ENCODE peak calls at places on chromosomes 7 and 10, in seven cellular contexts. O, X, U, R, Q, H and D are unnamed samples.

GRCh38 chr7:143008007-143008901 is 18.7 kb downstream of the OR9A2 start:
- DNase-seq in U (peak), X (no peak), H (peak), Q (peak), O (peak), R (no peak), D (peak)

GRCh38 chr10:131961777-131962450 is 19.8 kb downstream of the BNIP3 start:
- DNase-seq in O (no peak), R (peak), Q (no peak), H (no peak), U (no peak), X (no peak), D (no peak)

GRCh38 chr10:23408330-23408976 is 30.4 kb upstream of the OTUD1 start:
- DNase-seq in Q (no peak), H (no peak), U (no peak), O (no peak), R (no peak), X (no peak), D (no peak)

GRCh38 chr10:58266826-58267712 is 625 bp downstream of the IPMK start:
- DNase-seq in H (peak), X (peak), U (peak), O (peak), Q (peak), R (no peak), D (peak)

GRCh38 chr10:7478727-7479457 is 68.1 kb upstream of the SFMBT2 start:
- DNase-seq in X (no peak), U (no peak), Q (no peak), H (no peak), O (no peak), R (no peak), D (no peak)

GRCh38 chr7:30975257-30975899 is 11.6 kb downstream of the GHRHR start:
- DNase-seq in O (no peak), H (no peak), R (no peak), Q (no peak), X (peak), U (no peak), D (no peak)

GRCh38 chr10:14365231-14365744 is 34.6 kb upstream of the FRMD4A start:
- DNase-seq in Q (no peak), U (no peak), R (no peak), X (no peak), H (no peak), O (no peak), D (no peak)

GRCh38 chr10:60266513-60266912 is 123.2 kb downstream of the ANK3 start:
- DNase-seq in H (no peak), X (no peak), Q (no peak), U (no peak), O (no peak), R (no peak), D (no peak)

GRCh38 chr7:148173296-148173695 is 417.3 kb upstream of the C7orf33 start:
- DNase-seq in H (no peak), R (peak), O (no peak), U (no peak), Q (no peak), X (no peak), D (no peak)

GRCh38 chr10:1346201-1346600 is 290.0 kb downstream of the WDR37 start:
- DNase-seq in Q (no peak), U (no peak), O (no peak), H (no peak), X (no peak), R (no peak), D (no peak)

GRCh38 chr7:140745654-140746053 is 49.1 kb downstream of the NDUFB2 start:
- DNase-seq in O (no peak), H (peak), X (no peak), R (no peak), U (no peak), Q (no peak), D (no peak)

GRCh38 chr7:133582766-133583523 is 330.1 kb downstream of the EXOC4 start:
- DNase-seq in O (no peak), U (no peak), X (no peak), H (no peak), R (no peak), Q (no peak), D (no peak)

GRCh38 chr10:102673961-102674511 is 29.8 kb downstream of the TRIM8 start:
- DNase-seq in Q (peak), R (no peak), U (peak), H (peak), X (peak), O (peak), D (peak)

GRCh38 chr10:84783909-84784308 is 455.5 kb downstream of the CCSER2 start:
- DNase-seq in O (no peak), R (no peak), Q (no peak), H (no peak), U (no peak), X (no peak), D (no peak)

GRCh38 chr7:98107313-98107691 is 640 bp downstream of the LMTK2 start:
- DNase-seq in U (no peak), O (no peak), Q (peak), H (peak), R (no peak), X (no peak), D (peak)

GRCh38 chr10:130037169-130037661 is 73.1 kb upstream of the EBF3 start:
- DNase-seq in U (no peak), Q (no peak), H (no peak), R (no peak), O (no peak), X (no peak), D (no peak)

GRCh38 chr7:115410972-115411686 is 489.2 kb downstream of the MDFIC start:
- DNase-seq in H (peak), X (no peak), Q (no peak), R (no peak), U (no peak), O (no peak), D (no peak)

GRCh38 chr7:80719261-80719660 is 80.8 kb downstream of the CD36 start:
- DNase-seq in X (no peak), O (no peak), H (no peak), U (no peak), R (no peak), Q (no peak), D (no peak)

GRCh38 chr10:29951441-29951931 is 107.9 kb downstream of the JCAD start:
- DNase-seq in X (peak), R (no peak), H (no peak), O (no peak), U (no peak), Q (no peak), D (no peak)

GRCh38 chr10:74394416-74394969 is 243.5 kb downstream of the ADK start:
- DNase-seq in R (no peak), H (no peak), Q (no peak), O (no peak), X (no peak), U (no peak), D (no peak)

GRCh38 chr7:26959290-26959689 is 94.9 kb upstream of the SKAP2 start:
- DNase-seq in O (no peak), H (no peak), Q (no peak), X (no peak), U (no peak), R (no peak), D (no peak)

GRCh38 chr7:35261041-35261440 is 7.1 kb upstream of the TBX20 start:
- DNase-seq in O (no peak), R (no peak), X (no peak), Q (no peak), H (no peak), U (no peak), D (no peak)

GRCh38 chr10:26215923-26216576 is 524 bp upstream of the GAD2 start:
- DNase-seq in U (no peak), O (peak), H (no peak), R (peak), X (no peak), Q (no peak), D (no peak)

GRCh38 chr10:60606343-60607080 is 171.8 kb upstream of the CDK1 start:
- DNase-seq in X (no peak), U (no peak), H (no peak), O (no peak), Q (no peak), R (no peak), D (no peak)

GRCh38 chr7:151856516-151856915 is 20.4 kb downstream of the PRKAG2 start:
- DNase-seq in X (no peak), Q (no peak), O (peak), U (no peak), H (no peak), R (no peak), D (no peak)

GRCh38 chr7:121288894-121289293 is 39.9 kb upstream of the WNT16 start:
- DNase-seq in Q (no peak), U (no peak), R (no peak), X (no peak), O (no peak), H (no peak), D (no peak)

GRCh38 chr10:132878091-132878729 is 64.2 kb downstream of the CFAP46 start:
- DNase-seq in Q (no peak), O (no peak), H (no peak), U (no peak), X (no peak), R (no peak), D (no peak)

GRCh38 chr10:69851306-69851705 is 49.6 kb downstream of the COL13A1 start:
- DNase-seq in U (no peak), X (no peak), H (no peak), O (no peak), R (no peak), Q (no peak), D (no peak)